ENCODE peak calls at places on chromosome 22, in five cellular contexts. E is tibial artery, A is body of pancreas, J is BE2C, Q is lower lobe of right lung. O is an unnamed sample. For H3K4me1, the result is how much of the 10 kb centered on the place peaks cover.

GRCh38 chr22:36913431-36914382 is at the start of gene CSF2RB:
- DNase-seq in E (peak), A (no peak), J (no peak), Q (peak), O (no peak)

GRCh38 chr22:46761539-46762237 is 762 bp upstream of the TBC1D22A start:
- DNase-seq in Q (peak), A (no peak), E (no peak), J (no peak), O (no peak)

GRCh38 chr22:36839356-36840073 is 21.3 kb upstream of the NCF4 start:
- DNase-seq in Q (no peak), A (no peak), E (no peak), J (no peak), O (peak)

GRCh38 chr22:18033204-18033998 is 9.0 kb upstream of the MICAL3 start:
- DNase-seq in Q (no peak), A (no peak), J (no peak), E (peak), O (no peak)

GRCh38 chr22:40716116-40716515 is 36.8 kb downstream of the MCHR1 start:
- DNase-seq in Q (no peak), A (no peak), E (no peak), J (no peak), O (no peak)

GRCh38 chr22:45869448-45869847 is 107.5 kb downstream of the WNT7B start:
- DNase-seq in J (no peak), E (no peak), A (no peak), Q (peak), O (no peak)

GRCh38 chr22:16958475-16958874 is 49.5 kb downstream of the GAB4 start:
- DNase-seq in J (no peak), E (no peak), Q (no peak), A (no peak), O (no peak)

GRCh38 chr22:47370448-47371262 is 608.2 kb downstream of the TBC1D22A start:
- DNase-seq in A (no peak), E (peak), J (no peak), Q (peak), O (no peak)

GRCh38 chr22:43310311-43310710 is 32.9 kb downstream of the SCUBE1 start:
- DNase-seq in A (no peak), J (no peak), E (no peak), Q (no peak), O (no peak)
- H3K4me1 ChIP-seq in A (under half), J (under half), E (under half), Q (under half), O (under half)

GRCh38 chr22:25053153-25053805 is 100.8 kb downstream of the KIAA1671 start:
- DNase-seq in J (no peak), E (no peak), A (no peak), Q (no peak), O (no peak)
- TF ChIP-seq CTCF in J (no peak), E (no peak), A (no peak), Q (no peak), O (no peak)

GRCh38 chr22:43255299-43255698 is 68.4 kb upstream of the TTLL12 start:
- DNase-seq in E (no peak), A (no peak), Q (no peak), J (no peak), O (no peak)
- H3K4me1 ChIP-seq in E (under half), A (under half), Q (under half), J (under half), O (under half)

GRCh38 chr22:20526628-20527355 is 19.4 kb downstream of the MED15 start:
- DNase-seq in E (no peak), J (no peak), A (no peak), Q (no peak), O (peak)
- TF ChIP-seq CTCF in E (no peak), J (peak), A (no peak), Q (no peak), O (peak)

DNA sequence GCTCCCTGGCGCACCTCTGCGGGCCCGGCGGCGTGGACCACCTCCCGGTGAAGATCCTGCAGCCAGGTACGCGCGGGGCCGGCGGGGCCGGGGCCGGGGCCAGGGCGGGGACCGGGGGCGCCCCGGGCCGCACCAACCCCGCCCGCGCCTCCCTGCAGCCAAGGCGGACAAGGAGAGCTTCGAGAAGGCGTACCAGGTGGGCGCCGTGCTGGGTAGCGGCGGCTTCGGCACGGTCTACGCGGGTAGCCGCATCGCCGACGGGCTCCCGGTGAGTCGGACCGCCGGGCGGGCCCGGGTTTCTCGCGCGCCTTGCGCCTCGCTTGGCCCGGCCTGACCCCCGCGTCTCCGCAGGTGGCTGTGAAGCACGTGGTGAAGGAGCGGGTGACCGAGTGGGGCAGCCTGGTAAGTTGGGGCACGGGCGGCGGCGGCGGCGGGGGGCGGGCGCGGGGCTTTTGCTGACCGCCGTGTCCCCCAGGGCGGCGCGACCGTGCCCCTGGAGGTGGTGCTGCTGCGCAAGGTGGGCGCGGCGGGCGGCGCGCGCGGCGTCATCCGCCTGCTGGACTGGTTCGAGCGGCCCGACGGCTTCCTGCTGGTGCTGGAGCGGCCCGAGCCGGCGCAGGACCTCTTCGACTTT is 512 bp downstream of the PIM3 start:
- DNase-seq in A (peak), J (peak), E (peak), Q (peak), O (no peak)
- H3K4me1 ChIP-seq in A (half or more), J (under half), E (under half), Q (half or more), O (under half)

GRCh38 chr22:43996981-43997265 is 27.2 kb upstream of the PARVB start:
- DNase-seq in E (no peak), Q (peak), J (no peak), A (no peak), O (no peak)
- TF ChIP-seq CTCF in E (no peak), Q (no peak), J (no peak), A (no peak), O (no peak)

GRCh38 chr22:38207898-38208432 is 6.2 kb downstream of the MAFF start:
- DNase-seq in J (no peak), Q (no peak), E (no peak), A (no peak), O (no peak)
- H3K4me1 ChIP-seq in J (under half), Q (under half), E (under half), A (under half), O (under half)

GRCh38 chr22:43409800-43410199 is 2.0 kb upstream of the MPPED1 start:
- DNase-seq in A (no peak), Q (peak), J (no peak), E (no peak), O (no peak)

GRCh38 chr22:43411981-43412807 is at the start of gene MPPED1:
- DNase-seq in E (no peak), J (no peak), Q (no peak), A (no peak), O (no peak)

GRCh38 chr22:43413826-43414225 is 2.0 kb downstream of the MPPED1 start:
- DNase-seq in A (no peak), J (no peak), E (no peak), Q (no peak), O (no peak)

GRCh38 chr22:43411040-43411919 is 534 bp upstream of the MPPED1 start:
- DNase-seq in E (no peak), A (no peak), Q (peak), J (no peak), O (no peak)

DNA sequence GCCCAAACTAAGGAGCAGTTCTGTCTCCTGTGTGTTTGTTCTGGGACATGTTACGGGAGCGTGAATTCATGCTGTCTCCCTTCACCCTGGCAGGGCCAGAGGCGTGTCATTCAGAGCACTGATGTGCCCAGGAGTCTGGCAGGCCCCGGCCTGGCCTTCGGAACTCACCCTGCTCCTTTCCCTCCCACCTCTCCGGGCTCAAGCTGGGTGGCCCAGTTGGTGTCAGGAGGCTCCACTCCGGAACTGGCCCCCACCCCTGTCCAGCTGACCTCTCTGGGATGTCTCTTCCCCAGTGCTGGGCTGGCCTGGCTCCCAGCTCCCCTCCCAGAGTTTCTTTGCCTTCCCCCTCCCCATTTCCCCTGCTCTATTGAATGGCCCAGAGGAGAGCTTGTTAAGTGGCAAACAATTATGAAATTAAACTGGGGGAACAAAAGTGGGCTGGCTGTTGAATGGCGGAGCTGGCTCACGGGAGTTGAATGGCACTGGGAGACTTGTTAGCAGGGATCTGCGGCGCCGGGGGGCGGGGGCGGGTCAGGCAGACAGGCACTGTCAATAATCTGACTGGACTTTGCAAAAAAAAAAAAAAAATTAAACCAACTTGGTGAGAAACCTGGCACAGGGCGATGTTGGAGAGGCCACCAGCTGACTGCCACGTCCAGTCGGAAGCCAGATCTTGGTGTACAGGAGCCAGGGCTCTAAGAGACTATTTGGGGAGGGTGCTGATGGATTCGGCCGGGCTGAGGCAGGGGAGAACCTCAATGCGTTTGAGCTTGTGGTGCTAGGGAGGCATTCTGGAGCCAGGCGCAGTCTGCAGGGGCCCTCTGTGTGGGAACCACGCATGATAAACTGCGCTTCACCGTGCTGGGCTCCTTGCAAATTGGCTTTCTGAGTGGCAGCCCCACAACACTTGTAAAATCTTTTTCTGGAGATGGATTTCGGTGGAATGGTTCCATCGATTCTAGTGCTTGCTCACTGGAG is 1.3 kb downstream of the MPPED1 start:
- DNase-seq in Q (no peak), E (no peak), A (no peak), J (no peak), O (no peak)
- TF ChIP-seq CTCF in Q (no peak), E (no peak), A (no peak), J (no peak), O (no peak)

GRCh38 chr22:42655693-42656092 is 6.5 kb upstream of the CYB5R3 start:
- DNase-seq in J (peak), Q (no peak), A (no peak), E (no peak), O (no peak)
- H3K4me1 ChIP-seq in J (under half), Q (under half), A (under half), E (under half), O (under half)

DNA sequence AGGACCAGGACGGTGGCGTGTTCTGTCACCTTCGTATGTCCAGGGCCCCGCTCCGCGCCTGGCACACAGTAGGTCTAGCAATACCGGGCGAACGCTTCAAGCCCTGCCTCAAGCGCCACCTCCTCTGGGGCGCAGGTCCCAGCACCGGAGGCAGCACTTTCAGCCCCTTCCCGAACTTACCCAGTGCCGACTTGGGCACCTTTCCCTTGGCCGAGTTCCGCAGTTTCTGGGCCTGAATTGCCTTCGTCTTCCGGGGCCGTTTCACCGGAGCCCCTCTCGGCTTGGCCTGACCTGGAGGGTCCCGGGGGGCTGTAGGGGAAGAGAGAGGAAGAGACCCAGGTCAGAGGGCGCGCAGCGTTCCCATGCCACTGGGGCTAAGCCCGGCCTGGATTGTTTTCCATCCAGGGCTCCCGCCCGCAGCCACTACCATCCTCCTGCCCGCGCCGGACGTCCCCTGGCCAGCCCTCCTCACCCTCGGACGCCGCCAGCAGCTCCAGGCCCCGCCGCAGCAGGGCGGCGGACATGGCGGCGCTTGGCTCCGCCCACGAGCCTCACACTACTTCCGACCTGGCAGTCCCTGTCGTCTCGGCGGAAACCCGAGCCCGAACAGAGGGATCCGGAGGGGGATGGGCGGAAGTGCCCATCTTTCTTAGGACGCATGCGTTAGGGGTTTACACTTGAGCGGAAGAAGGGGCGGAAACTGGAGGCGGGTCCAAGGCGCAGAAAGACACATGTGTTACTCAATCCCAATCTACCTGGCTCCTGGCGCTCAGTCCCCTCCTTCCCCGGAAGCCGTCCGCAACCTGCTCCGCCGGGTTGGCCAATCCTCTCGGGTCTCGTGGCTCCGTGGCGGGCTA is at the start of gene RPS19BP1:
- DNase-seq in J (peak), A (peak), Q (peak), E (peak), O (peak)
- TF ChIP-seq CTCF in J (no peak), A (no peak), Q (no peak), E (no peak), O (no peak)

O was measured in foreskin keratinocyte.